ENCODE peak calls at places on chromosomes 2 and 18, in eight cellular contexts. S is HL-60, T is stomach, Q is pancreas, V is fibroblast of villous mesenchyme, G is breast epithelium, R is osteoblast, Y is GM12865. H is an unnamed sample.

GRCh38 chr18:50338122-50338521 is 36.7 kb upstream of the SKA1 start:
- DNase-seq in Q (no peak), Y (no peak), V (no peak), S (no peak), R (no peak), T (no peak), G (no peak), H (no peak)

GRCh38 chr2:61165946-61166345 is 4.0 kb downstream of the C2orf74 start:
- DNase-seq in R (peak), V (peak), Y (no peak), S (no peak), G (no peak), T (no peak), Q (no peak), H (no peak)

GRCh38 chr2:112182581-112183034 is 44.4 kb downstream of the FBLN7 start:
- DNase-seq in Y (no peak), G (no peak), S (no peak), R (no peak), T (no peak), V (no peak), Q (no peak), H (no peak)

GRCh38 chr18:44781890-44782289 is 101.2 kb downstream of the SETBP1 start:
- DNase-seq in G (no peak), S (no peak), Q (no peak), Y (no peak), R (peak), T (no peak), V (peak), H (peak)

GRCh38 chr2:37858725-37859267 is 66.3 kb upstream of the RMDN2 start:
- DNase-seq in G (no peak), V (no peak), T (no peak), Y (no peak), Q (no peak), R (no peak), S (no peak), H (no peak)

GRCh38 chr2:84894131-84894586 is 11.3 kb upstream of the TMSB10 start:
- DNase-seq in G (no peak), V (no peak), Q (no peak), Y (no peak), T (no peak), S (no peak), R (no peak), H (no peak)

GRCh38 chr2:101516833-101517690 is 42.1 kb upstream of the RFX8 start:
- DNase-seq in G (no peak), Y (no peak), Q (no peak), R (peak), T (peak), S (peak), V (peak), H (peak)

GRCh38 chr2:171178993-171179392 is 18.3 kb upstream of the TLK1 start:
- DNase-seq in Q (no peak), T (no peak), S (no peak), Y (no peak), G (no peak), R (no peak), V (no peak), H (no peak)

GRCh38 chr2:189836644-189837043 is 52.4 kb downstream of the PMS1 start:
- DNase-seq in S (no peak), Q (no peak), G (no peak), T (no peak), R (peak), V (peak), Y (no peak), H (peak)

GRCh38 chr2:20744366-20745335 is 77.7 kb downstream of the GDF7 start:
- DNase-seq in Y (peak), T (no peak), R (no peak), V (no peak), G (no peak), S (no peak), Q (no peak), H (no peak)

GRCh38 chr2:98188351-98189046 is 101.5 kb downstream of the VWA3B start:
- DNase-seq in R (no peak), V (no peak), Q (no peak), S (no peak), Y (no peak), T (no peak), G (no peak), H (peak)

GRCh38 chr2:142286618-142287017 is 155.8 kb upstream of the LRP1B start:
- DNase-seq in G (no peak), T (no peak), R (no peak), S (no peak), Q (no peak), Y (peak), V (no peak), H (no peak)

GRCh38 chr2:135093685-135094340 is 41.7 kb downstream of the RAB3GAP1 start:
- DNase-seq in Y (no peak), G (no peak), Q (no peak), S (no peak), V (peak), T (no peak), R (no peak), H (no peak)

GRCh38 chr2:21261591-21261990 is 137.8 kb downstream of the TDRD15 start:
- DNase-seq in V (no peak), G (no peak), T (no peak), S (no peak), Y (no peak), R (no peak), Q (no peak), H (no peak)

GRCh38 chr2:217800433-217801114 is 202.2 kb downstream of the TNS1 start:
- DNase-seq in T (no peak), Y (no peak), V (no peak), G (peak), Q (no peak), R (no peak), S (no peak), H (no peak)

GRCh38 chr2:120762341-120763061 is 26.8 kb downstream of the GLI2 start:
- DNase-seq in Y (no peak), S (no peak), T (no peak), V (no peak), G (peak), R (no peak), Q (no peak), H (no peak)

GRCh38 chr2:149380205-149380604 is 49.8 kb downstream of the LYPD6 start:
- DNase-seq in R (no peak), G (no peak), Q (no peak), T (no peak), V (no peak), S (no peak), Y (no peak), H (no peak)

GRCh38 chr2:14016289-14016955 is 616.1 kb upstream of the LRATD1 start:
- DNase-seq in Y (no peak), T (peak), V (peak), Q (peak), R (no peak), S (no peak), G (no peak), H (peak)

GRCh38 chr2:157596992-157597681 is 31.5 kb downstream of the ACVR1C start:
- DNase-seq in R (peak), Y (peak), V (no peak), Q (peak), T (peak), S (no peak), G (no peak), H (peak)

GRCh38 chr18:47109049-47109448 is 41.3 kb downstream of the HDHD2 start:
- DNase-seq in Q (no peak), R (no peak), V (no peak), Y (no peak), S (no peak), T (no peak), G (no peak), H (no peak)

GRCh38 chr2:6917761-6918421 is 679 bp downstream of the RNF144A start:
- DNase-seq in Y (no peak), G (no peak), V (no peak), Q (peak), R (peak), S (no peak), T (no peak), H (no peak)

GRCh38 chr2:239208470-239209180 is 192.2 kb downstream of the HDAC4 start:
- DNase-seq in Q (no peak), G (peak), R (no peak), S (no peak), T (no peak), V (no peak), Y (no peak), H (no peak)

GRCh38 chr2:216606551-216607527 is 26.4 kb upstream of the IGFBP2 start:
- DNase-seq in T (no peak), Q (no peak), V (no peak), Y (peak), S (no peak), G (no peak), R (no peak), H (no peak)

GRCh38 chr2:30382995-30383394 is 64.1 kb upstream of the LCLAT1 start:
- DNase-seq in G (no peak), S (no peak), R (no peak), V (no peak), Y (no peak), T (no peak), Q (no peak), H (no peak)

GRCh38 chr2:15155959-15156574 is 405.1 kb downstream of the NBAS start:
- DNase-seq in G (no peak), Y (no peak), S (no peak), R (no peak), Q (no peak), T (no peak), V (no peak), H (no peak)

GRCh38 chr18:37754141-37754540 is 188.5 kb upstream of the CELF4 start:
- DNase-seq in Q (no peak), G (no peak), T (no peak), Y (no peak), S (no peak), R (no peak), V (no peak), H (no peak)

GRCh38 chr18:76756491-76757288 is 65.7 kb upstream of the ZNF236 start:
- DNase-seq in T (no peak), V (peak), R (peak), Q (no peak), S (no peak), G (no peak), Y (no peak), H (no peak)

GRCh38 chr18:59484796-59485328 is 125.8 kb upstream of the LMAN1 start:
- DNase-seq in S (no peak), Q (no peak), G (no peak), Y (no peak), R (peak), T (no peak), V (peak), H (peak)

GRCh38 chr2:1864301-1864980 is 120.1 kb upstream of the PXDN start:
- DNase-seq in R (peak), T (no peak), Q (no peak), S (no peak), G (no peak), Y (no peak), V (no peak), H (no peak)

GRCh38 chr2:96409543-96410184 is 74.1 kb downstream of the NCAPH start:
- DNase-seq in V (no peak), G (no peak), T (no peak), R (no peak), Q (peak), S (no peak), Y (no peak), H (peak)

GRCh38 chr2:47905454-47906260 is 641 bp downstream of the FBXO11 start:
- DNase-seq in Y (peak), G (peak), R (peak), Q (peak), S (peak), V (peak), T (peak), H (peak)

DNA sequence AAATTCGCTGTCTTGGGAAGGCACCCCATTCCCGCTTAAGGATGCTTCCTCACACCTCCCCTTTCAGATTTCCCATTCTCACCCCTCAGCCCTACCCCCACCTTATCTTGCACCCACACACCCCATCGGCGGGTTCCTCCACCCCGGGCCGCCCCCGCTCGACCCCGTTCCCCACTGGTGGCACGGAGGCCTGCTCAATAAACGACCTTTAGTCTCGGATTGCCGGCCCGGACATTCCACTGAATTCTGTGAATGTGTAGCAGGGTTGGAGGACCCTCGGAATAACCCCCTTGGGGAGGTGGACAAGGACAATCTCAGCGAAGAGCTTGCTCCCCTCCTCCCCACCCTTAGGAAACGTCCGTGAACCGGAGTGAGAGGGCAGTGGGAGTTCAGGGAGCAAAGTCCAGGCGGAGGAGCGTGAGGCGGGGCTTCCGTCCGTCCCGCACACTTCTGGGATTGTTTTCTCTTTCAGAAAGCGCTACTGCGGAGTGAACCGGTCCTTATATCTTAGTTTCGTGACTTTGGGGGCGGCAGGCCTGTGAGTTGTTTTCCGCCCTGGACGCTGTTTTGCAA is 2.8 kb upstream of the LBX2 start:
- DNase-seq in G (no peak), V (no peak), R (peak), Y (no peak), T (peak), S (no peak), Q (peak), H (no peak)
- H3K4me3 ChIP-seq in G (peak), V (peak), R (peak), Y (peak), T (peak), S (peak), Q (peak), H (peak)

GRCh38 chr2:55120634-55121359 is 70.5 kb upstream of the RTN4 start:
- DNase-seq in V (peak), Q (no peak), Y (no peak), G (no peak), S (no peak), T (no peak), R (peak), H (peak)
- TF ChIP-seq CTCF in V (no peak), Q (no peak), Y (no peak), G (no peak), S (no peak), T (no peak), R (no peak), H (no peak)

GRCh38 chr2:231200805-231201474 is 2.5 kb downstream of the ARMC9 start:
- DNase-seq in V (peak), T (no peak), Y (no peak), R (peak), G (no peak), Q (no peak), S (no peak), H (peak)
- H3K4me3 ChIP-seq in V (peak), T (peak), Y (no peak), R (peak), G (no peak), Q (no peak), S (no peak), H (peak)

GRCh38 chr2:79235135-79235534 is 75.6 kb upstream of the REG3A start:
- DNase-seq in Y (no peak), V (no peak), R (no peak), G (no peak), Q (no peak), T (no peak), S (no peak), H (no peak)
- TF ChIP-seq CTCF in Y (no peak), V (no peak), R (no peak), G (no peak), Q (no peak), T (no peak), S (peak), H (no peak)

GRCh38 chr2:39241588-39241987 is 2.2 kb downstream of the CDKL4 start:
- DNase-seq in R (peak), V (no peak), Q (no peak), G (no peak), T (no peak), S (no peak), Y (no peak), H (no peak)
- H3K4me3 ChIP-seq in R (no peak), V (no peak), Q (no peak), G (no peak), T (no peak), S (no peak), Y (no peak), H (no peak)

GRCh38 chr18:52694804-52695203 is 354.8 kb downstream of the DCC start:
- DNase-seq in T (no peak), Q (no peak), G (no peak), R (no peak), Y (peak), V (no peak), S (no peak), H (peak)
- TF ChIP-seq CTCF in T (no peak), Q (no peak), G (no peak), R (peak), Y (peak), V (no peak), S (peak), H (peak)

DNA sequence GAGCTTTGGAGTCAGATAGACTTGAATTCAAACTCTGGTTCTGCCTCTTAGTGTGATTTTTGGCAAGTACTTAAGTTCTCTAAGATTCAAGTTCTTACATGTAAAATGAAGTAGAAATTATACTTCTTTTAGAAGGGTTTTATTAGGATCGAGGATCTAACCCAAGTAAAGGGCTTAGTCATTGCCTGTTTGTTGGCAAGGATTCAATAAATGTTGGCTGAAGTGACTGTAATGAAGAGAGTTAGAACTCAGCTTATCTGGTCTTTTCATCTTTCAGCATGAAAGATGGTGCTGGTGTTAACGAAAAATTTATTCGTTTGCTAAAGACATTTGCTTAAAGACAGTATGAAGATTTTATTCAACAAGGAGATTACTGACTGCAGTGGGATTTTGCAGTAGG is 315.9 kb upstream of the THUMPD2 start:
- DNase-seq in R (no peak), G (no peak), S (no peak), T (no peak), V (peak), Y (no peak), Q (no peak), H (peak)
- H3K4me3 ChIP-seq in R (no peak), G (no peak), S (no peak), T (no peak), V (no peak), Y (no peak), Q (no peak), H (no peak)